ENCODE peak calls at places on chromosome 18, in five cellular contexts. J, R, U, F and L are unnamed samples.

GRCh38 chr18:41714872-41715271 is 240.2 kb upstream of the PIK3C3 start:
- DNase-seq in R (no peak), U (no peak), F (no peak), J (no peak), L (no peak)

GRCh38 chr18:35662293-35663062 is 80.9 kb downstream of the GALNT1 start:
- DNase-seq in U (peak; percentile 11), R (no peak), F (no peak), J (no peak), L (no peak)

GRCh38 chr18:70553961-70554325 is 265.1 kb downstream of the SOCS6 start:
- DNase-seq in U (no peak), J (no peak), R (no peak), F (no peak), L (no peak)

GRCh38 chr18:7561907-7562460 is 5.1 kb upstream of the PTPRM start:
- DNase-seq in F (no peak), R (no peak), J (no peak), U (no peak), L (no peak)

GRCh38 chr18:5970032-5970431 is 74.7 kb upstream of the TMEM200C start:
- DNase-seq in F (no peak), U (no peak), J (no peak), R (no peak), L (peak; percentile 87)

GRCh38 chr18:8813621-8814020 is 108.3 kb downstream of the MTCL1 start:
- DNase-seq in J (no peak), F (peak; percentile 70), R (no peak), U (no peak), L (no peak)

GRCh38 chr18:35430721-35431441 is 53.7 kb upstream of the ZNF396 start:
- DNase-seq in J (no peak), F (no peak), U (no peak), R (no peak), L (no peak)

GRCh38 chr18:703660-704018 is 8.8 kb downstream of the ENOSF1 start:
- DNase-seq in J (peak; percentile 62), F (no peak), U (no peak), R (no peak), L (no peak)

GRCh38 chr18:38464024-38464423 is 898.4 kb upstream of the CELF4 start:
- DNase-seq in J (no peak), F (no peak), R (no peak), U (no peak), L (no peak)

GRCh38 chr18:48954837-48955527 is 4.2 kb upstream of the SMAD7 start:
- DNase-seq in F (no peak), R (no peak), J (no peak), U (no peak), L (no peak)

GRCh38 chr18:61893971-61894750 is 1.4 kb upstream of the RNF152 start:
- DNase-seq in U (no peak), R (peak; percentile 83), F (peak; percentile 64), J (peak; percentile 14), L (peak; percentile 11)

GRCh38 chr18:69980982-69981804 is 33.5 kb upstream of the CD226 start:
- DNase-seq in J (no peak), F (no peak), U (no peak), R (no peak), L (no peak)

GRCh38 chr18:75131455-75132000 is 77.4 kb downstream of the PTGR3 start:
- DNase-seq in J (no peak), R (no peak), U (no peak), F (no peak), L (no peak)

GRCh38 chr18:3547891-3548615 is 98.1 kb downstream of the TGIF1 start:
- DNase-seq in F (no peak), R (no peak), U (no peak), J (no peak), L (no peak)

GRCh38 chr18:76251691-76252090 is 243.4 kb downstream of the ZNF516 start:
- DNase-seq in U (no peak), F (no peak), J (no peak), R (no peak), L (no peak)

GRCh38 chr18:76619342-76620315 is 124.6 kb upstream of the ZNF516 start:
- DNase-seq in R (no peak), J (no peak), F (peak; percentile 58), U (no peak), L (no peak)

GRCh38 chr18:61199131-61199903 is 133.9 kb upstream of the CDH20 start:
- DNase-seq in U (no peak), R (no peak), J (no peak), F (no peak), L (no peak)

GRCh38 chr18:50061876-50062517 is 132.9 kb downstream of the MYO5B start:
- DNase-seq in R (no peak), F (no peak), J (no peak), U (no peak), L (no peak)

GRCh38 chr18:55633032-55633431 is 45.0 kb upstream of the TCF4 start:
- DNase-seq in J (no peak), U (no peak), F (no peak), R (no peak), L (no peak)

GRCh38 chr18:10169064-10169562 is 255.3 kb downstream of the VAPA start:
- DNase-seq in J (no peak), R (no peak), U (no peak), F (peak; percentile 72), L (no peak)

GRCh38 chr18:61085036-61085435 is 248.2 kb upstream of the CDH20 start:
- DNase-seq in R (no peak), F (no peak), U (no peak), J (no peak), L (no peak)

GRCh38 chr18:76564117-76564516 is 69.1 kb upstream of the ZNF516 start:
- DNase-seq in F (peak; percentile 89), R (no peak), U (no peak), J (no peak), L (no peak)

GRCh38 chr18:6940451-6940970 is 177.1 kb downstream of the LAMA1 start:
- DNase-seq in F (no peak), J (no peak), R (no peak), U (no peak), L (no peak)

GRCh38 chr18:56199580-56200320 is 438.6 kb downstream of the TXNL1 start:
- DNase-seq in U (no peak), F (no peak), R (no peak), J (no peak), L (no peak)

GRCh38 chr18:2846638-2847340 is at the start of gene EMILIN2:
- DNase-seq in F (peak; percentile 14), R (peak; percentile 72), U (no peak), J (no peak), L (no peak)

GRCh38 chr18:51603551-51603950 is 406.1 kb upstream of the MEX3C start:
- DNase-seq in J (no peak), U (no peak), R (no peak), F (no peak), L (no peak)

GRCh38 chr18:10386956-10387355 is 67.5 kb upstream of the APCDD1 start:
- DNase-seq in F (peak; percentile 43), R (no peak), U (no peak), J (no peak), L (no peak)

GRCh38 chr18:48773821-48774220 is 176.9 kb downstream of the SMAD7 start:
- DNase-seq in F (no peak), R (no peak), J (no peak), U (no peak), L (no peak)

GRCh38 chr18:7954229-7954628 is 387.1 kb downstream of the PTPRM start:
- DNase-seq in U (no peak), F (peak; percentile 61), R (no peak), J (no peak), L (no peak)

GRCh38 chr18:36769172-36769571 is 59.6 kb downstream of the TPGS2 start:
- DNase-seq in U (no peak), F (peak; percentile 59), J (no peak), R (no peak), L (no peak)

GRCh38 chr18:36770315-36770946 is 58.4 kb downstream of the TPGS2 start:
- DNase-seq in U (no peak), J (no peak), R (no peak), F (no peak), L (no peak)

GRCh38 chr18:36772339-36772738 is 56.5 kb downstream of the TPGS2 start:
- DNase-seq in R (no peak), F (peak; percentile 48), J (no peak), U (no peak), L (no peak)

GRCh38 chr18:36771246-36771645 is 57.6 kb downstream of the TPGS2 start:
- DNase-seq in F (no peak), U (no peak), J (no peak), R (no peak), L (no peak)

GRCh38 chr18:36769611-36770314 is 59.0 kb downstream of the TPGS2 start:
- DNase-seq in U (no peak), F (no peak), R (peak; percentile 58), J (peak; percentile 16), L (peak; percentile 10)
- TF ChIP-seq BHLHE40 in U (no peak), F (no peak), R (no peak), J (no peak), L (no peak)

GRCh38 chr18:32461704-32462272 is 8.9 kb downstream of the GAREM1 start:
- DNase-seq in J (no peak), R (no peak), U (no peak), F (peak; percentile 39), L (no peak)
- H3K4me3 ChIP-seq in J (no peak overlapping the region), R (no peak overlapping the region), U (no peak overlapping the region), F (no peak overlapping the region), L (no peak overlapping the region)

DNA sequence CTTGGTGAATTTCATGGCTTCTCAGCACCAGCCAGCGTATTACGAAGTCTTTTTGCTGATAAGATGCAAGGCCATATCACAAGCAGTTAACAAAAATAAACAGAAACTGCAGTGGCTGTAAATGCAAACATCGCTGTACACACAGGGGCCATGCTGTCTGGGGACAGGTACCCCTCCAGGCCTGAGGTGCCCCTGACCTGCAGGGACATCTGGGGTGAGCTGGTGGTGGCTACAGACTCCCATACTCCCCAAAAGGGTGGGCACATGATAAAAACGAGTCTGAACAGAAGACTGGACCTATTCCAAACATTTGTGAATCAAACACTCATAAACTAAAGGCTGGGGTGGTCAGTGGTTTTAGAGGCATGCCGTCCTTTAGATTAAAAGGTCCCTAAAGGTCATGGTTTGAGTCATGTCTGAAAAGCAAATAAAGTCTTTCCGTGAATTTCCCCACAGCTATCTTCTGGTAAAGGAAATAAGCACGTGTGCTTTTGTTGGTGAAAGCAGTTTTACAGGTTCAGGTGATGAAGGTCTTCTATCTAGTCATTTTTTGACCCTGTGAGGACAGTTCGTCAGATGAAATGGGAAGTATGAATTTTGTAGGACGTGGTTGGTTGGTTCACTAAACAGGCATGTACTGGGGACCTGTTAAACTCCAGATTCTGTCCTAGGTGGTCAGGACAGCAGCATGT is 36.8 kb downstream of the TTC39C start:
- DNase-seq in J (peak; percentile 71), F (peak; percentile 77), U (peak; percentile 27), R (no peak), L (peak; percentile 90)
- TF ChIP-seq BHLHE40 in J (no peak), F (peak; percentile 52), U (peak; percentile 73), R (no peak), L (peak; percentile 77)

DNA sequence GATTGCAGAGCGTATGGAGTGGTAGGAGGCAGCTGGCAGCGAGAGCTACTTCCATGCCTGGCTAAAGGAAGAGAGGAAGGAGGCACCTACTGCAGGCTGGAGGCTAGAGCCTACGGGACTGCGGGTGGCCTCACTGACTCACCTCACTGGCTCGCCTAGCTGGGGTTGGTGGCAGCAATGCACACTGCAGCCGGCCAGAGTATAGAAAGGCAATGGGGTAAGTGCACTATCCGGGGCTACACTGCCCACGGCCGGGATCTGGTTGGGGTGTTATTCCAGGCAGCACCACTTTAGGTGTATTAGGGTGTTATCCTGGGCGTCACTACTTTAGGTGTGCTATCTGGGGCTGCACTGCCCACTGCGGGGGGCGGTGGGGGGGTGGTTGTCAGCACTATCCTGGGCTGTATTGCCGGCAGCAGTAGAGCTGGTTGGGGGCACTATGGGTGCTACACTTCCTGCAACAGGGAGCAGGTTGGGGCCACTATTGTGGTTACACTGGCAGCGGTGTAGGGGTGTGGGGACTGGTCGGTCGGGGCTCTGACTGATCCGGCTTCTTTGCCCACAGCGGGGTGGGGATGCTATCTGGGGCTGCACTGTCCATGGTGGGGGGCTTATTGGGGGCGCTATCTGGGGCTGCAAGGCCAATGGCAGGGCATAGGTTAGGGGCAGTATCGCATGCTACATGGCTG is 33.3 kb upstream of the ANKRD62 start:
- DNase-seq in U (no peak), R (no peak), F (no peak), J (no peak), L (no peak)
- H3K4me3 ChIP-seq in U (no peak overlapping the region), R (no peak overlapping the region), F (no peak overlapping the region), J (no peak overlapping the region), L (no peak overlapping the region)